ENCODE peak calls at places on chromosome 10, in nine cellular contexts. B, Z, W, N, U, T, Y, C and D are unnamed samples.

GRCh38 chr10:126598009-126598408 is 72.5 kb downstream of the C10orf90 start:
- DNase-seq in W (no peak), U (peak; percentile 72), T (peak; percentile 79), C (peak; percentile 32), Z (peak; percentile 31), Y (peak; percentile 63), B (peak; percentile 59), N (peak; percentile 43), D (peak; percentile 49)

GRCh38 chr10:13453896-13454295 is 74.9 kb downstream of the BEND7 start:
- DNase-seq in U (no peak), Y (no peak), B (no peak), Z (no peak), C (no peak), N (no peak), W (no peak), T (peak; percentile 41), D (no peak)

GRCh38 chr10:484925-485661 is 204.4 kb downstream of the DIP2C start:
- DNase-seq in N (no peak), W (no peak), Y (peak; percentile 29), B (no peak), U (no peak), C (no peak), T (no peak), Z (no peak), D (no peak)

GRCh38 chr10:92492748-92493240 is 81.1 kb downstream of the IDE start:
- DNase-seq in C (no peak), Z (no peak), T (no peak), U (no peak), N (no peak), W (no peak), Y (no peak), B (no peak), D (no peak)

GRCh38 chr10:72846225-72846624 is 47.3 kb upstream of the OIT3 start:
- DNase-seq in Z (no peak), Y (no peak), T (no peak), U (no peak), W (no peak), C (no peak), B (no peak), N (peak; percentile 47), D (no peak)

GRCh38 chr10:427746-428519 is 261.5 kb downstream of the DIP2C start:
- DNase-seq in Y (no peak), N (peak; percentile 40), W (no peak), Z (no peak), B (no peak), T (no peak), C (no peak), U (no peak), D (no peak)

GRCh38 chr10:119724630-119725549 is 960 bp upstream of the INPP5F start:
- DNase-seq in T (peak; percentile 56), Z (peak; percentile 56), W (peak; percentile 10), N (peak; percentile 36), B (no peak), Y (no peak), U (no peak), C (peak; percentile 37), D (no peak)

GRCh38 chr10:117792214-117792613 is 249.7 kb downstream of the EMX2 start:
- DNase-seq in T (no peak), Z (no peak), C (no peak), W (no peak), U (no peak), N (no peak), Y (no peak), B (no peak), D (no peak)

GRCh38 chr10:70594161-70594560 is 8.4 kb downstream of the PRF1 start:
- DNase-seq in Y (no peak), Z (no peak), W (no peak), N (no peak), C (no peak), T (no peak), U (no peak), B (no peak), D (no peak)

GRCh38 chr10:24350111-24350921 is 141.4 kb downstream of the KIAA1217 start:
- DNase-seq in N (peak; percentile 46), C (no peak), W (no peak), Z (no peak), T (no peak), Y (no peak), U (no peak), B (no peak), D (no peak)

GRCh38 chr10:88840104-88840503 is 11.5 kb downstream of the ANKRD22 start:
- DNase-seq in T (no peak), Y (no peak), C (no peak), B (no peak), W (no peak), N (no peak), U (no peak), Z (no peak), D (no peak)

GRCh38 chr10:86017841-86018734 is 348.5 kb downstream of the GRID1 start:
- DNase-seq in W (no peak), N (no peak), B (no peak), Z (peak; percentile 69), U (peak; percentile 15), C (no peak), T (no peak), Y (no peak), D (no peak)

GRCh38 chr10:44775402-44775741 is 135.8 kb upstream of the TMEM72 start:
- DNase-seq in U (no peak), C (no peak), Z (no peak), Y (no peak), B (no peak), N (no peak), T (no peak), W (no peak), D (no peak)

GRCh38 chr10:78436706-78437406 is 403.2 kb downstream of the RPS24 start:
- DNase-seq in C (no peak), U (no peak), B (no peak), N (no peak), Z (no peak), W (no peak), T (no peak), Y (no peak), D (no peak)

GRCh38 chr10:6878067-6878412 is 298.0 kb upstream of the PRKCQ start:
- DNase-seq in U (no peak), Z (peak; percentile 4), C (no peak), T (peak; percentile 55), Y (no peak), W (no peak), N (peak; percentile 35), B (no peak), D (no peak)

GRCh38 chr10:114518401-114519305 is 114.4 kb upstream of the AFAP1L2 start:
- DNase-seq in Y (no peak), C (peak; percentile 66), W (no peak), N (no peak), Z (no peak), T (no peak), B (no peak), U (no peak), D (no peak)
- H3K4me1 ChIP-seq in Y (peaks cover 85% of the 10 kb centered on the region), C (peaks cover 96% of the 10 kb centered on the region), W (peaks cover 32% of the 10 kb centered on the region), N (peaks cover 5% of the 10 kb centered on the region), Z (peaks cover 93% of the 10 kb centered on the region), T (peaks cover 28% of the 10 kb centered on the region), B (peaks cover 34% of the 10 kb centered on the region), U (peaks cover 3% of the 10 kb centered on the region), D (peaks cover 37% of the 10 kb centered on the region)

GRCh38 chr10:108360187-108360586 is 1195.7 kb upstream of the SORCS1 start:
- DNase-seq in T (no peak), C (no peak), N (no peak), Z (no peak), U (no peak), Y (no peak), B (peak; percentile 24), W (no peak), D (no peak)
- H3K36me3 ChIP-seq in T (no peaks in the 10 kb centered on the region), C (no peaks in the 10 kb centered on the region), N (no peaks in the 10 kb centered on the region), Z (no peaks in the 10 kb centered on the region), U (no peaks in the 10 kb centered on the region), Y (no peaks in the 10 kb centered on the region), B (no peaks in the 10 kb centered on the region), W (no peaks in the 10 kb centered on the region), D (no peaks in the 10 kb centered on the region)

GRCh38 chr10:84665883-84666463 is 337.6 kb downstream of the CCSER2 start:
- DNase-seq in W (no peak), T (peak; percentile 88), N (no peak), B (peak; percentile 23), Y (no peak), Z (peak; percentile 49), C (peak; percentile 37), U (peak; percentile 28), D (peak; percentile 62)
- TF ChIP-seq CTCF in W (no peak), T (peak; percentile 87), N (no peak), B (peak; percentile 30), Y (no peak), Z (peak; percentile 86), C (peak; percentile 75), U (peak; percentile 52), D (peak; percentile 61)

GRCh38 chr10:35693800-35694199 is 51.7 kb upstream of the FZD8 start:
- DNase-seq in W (no peak), C (no peak), Z (no peak), N (no peak), Y (no peak), B (no peak), T (no peak), U (no peak), D (no peak)

GRCh38 chr10:35696392-35696791 is 54.3 kb upstream of the FZD8 start:
- DNase-seq in B (no peak), C (no peak), U (no peak), T (no peak), Y (no peak), N (no peak), W (no peak), Z (no peak), D (no peak)

GRCh38 chr10:35690534-35690933 is 48.4 kb upstream of the FZD8 start:
- DNase-seq in C (peak; percentile 8), B (no peak), Z (no peak), N (no peak), U (no peak), Y (peak; percentile 39), T (no peak), W (no peak), D (no peak)

GRCh38 chr10:35696888-35697287 is 54.8 kb upstream of the FZD8 start:
- DNase-seq in U (no peak), T (no peak), Z (no peak), Y (no peak), W (no peak), C (no peak), B (no peak), N (no peak), D (no peak)

GRCh38 chr10:35691522-35692236 is 49.6 kb upstream of the FZD8 start:
- DNase-seq in Y (no peak), C (no peak), W (no peak), B (no peak), U (no peak), N (no peak), Z (no peak), T (peak; percentile 28), D (no peak)
- H3K4me1 ChIP-seq in Y (peaks cover 14% of the 10 kb centered on the region), C (peaks cover 8% of the 10 kb centered on the region), W (no peaks in the 10 kb centered on the region), B (no peaks in the 10 kb centered on the region), U (no peaks in the 10 kb centered on the region), N (no peaks in the 10 kb centered on the region), Z (no peaks in the 10 kb centered on the region), T (peaks cover 44% of the 10 kb centered on the region), D (peaks cover under 1% of the 10 kb centered on the region)

GRCh38 chr10:15781381-15781960 is 61.7 kb upstream of the ITGA8 start:
- DNase-seq in U (no peak), N (no peak), B (no peak), Y (no peak), W (no peak), C (no peak), Z (peak; percentile 11), T (no peak), D (no peak)
- H3K36me3 ChIP-seq in U (peaks cover 6% of the 10 kb centered on the region), N (no peaks in the 10 kb centered on the region), B (no peaks in the 10 kb centered on the region), Y (peaks cover 14% of the 10 kb centered on the region), W (no peaks in the 10 kb centered on the region), C (peaks cover 20% of the 10 kb centered on the region), Z (peaks cover 32% of the 10 kb centered on the region), T (no peaks in the 10 kb centered on the region), D (peaks cover 2% of the 10 kb centered on the region)